ENCODE peak calls at places on chromosomes 3 and 15, in six cellular contexts. J, U, W, P, Y and G are unnamed samples.

GRCh38 chr3:14451844-14452533 is 49.6 kb downstream of the SLC6A6 start:
- DNase-seq in J (peak), U (peak), W (peak), P (no peak), Y (peak), G (no peak)

GRCh38 chr15:63347074-63347859 is 34.4 kb downstream of the CA12 start:
- DNase-seq in J (no peak), U (no peak), W (no peak), P (no peak), Y (no peak), G (no peak)

GRCh38 chr15:82831894-82832600 is 22.6 kb downstream of the WHAMM start:
- DNase-seq in J (no peak), U (no peak), W (no peak), P (no peak), Y (no peak), G (no peak)

GRCh38 chr15:56735589-56735988 is 2.3 kb upstream of the ZNF280D start:
- DNase-seq in J (no peak), U (no peak), W (no peak), P (no peak), Y (no peak), G (no peak)

GRCh38 chr3:71503525-71504249 is 79.8 kb downstream of the FOXP1 start:
- DNase-seq in J (no peak), U (no peak), W (no peak), P (no peak), Y (no peak), G (no peak)

GRCh38 chr3:169020371-169020770 is 643.1 kb downstream of the MECOM start:
- DNase-seq in J (no peak), U (no peak), W (no peak), P (no peak), Y (no peak), G (no peak)

GRCh38 chr3:142209655-142210054 is 15.7 kb downstream of the GK5 start:
- DNase-seq in J (peak), U (peak), W (no peak), P (no peak), Y (no peak), G (no peak)

GRCh38 chr3:187719628-187720336 is 17.4 kb upstream of the RTP2 start:
- DNase-seq in J (peak), U (no peak), W (peak), P (no peak), Y (no peak), G (no peak)

GRCh38 chr15:64926661-64927060 is 15.0 kb downstream of the ANKDD1A start:
- DNase-seq in J (no peak), U (no peak), W (no peak), P (no peak), Y (no peak), G (no peak)

GRCh38 chr15:92797168-92798052 is 102.7 kb upstream of the CHD2 start:
- DNase-seq in J (peak), U (peak), W (no peak), P (no peak), Y (no peak), G (no peak)

GRCh38 chr3:124168271-124168670 is 176.3 kb upstream of the ROPN1 start:
- DNase-seq in J (no peak), U (no peak), W (no peak), P (no peak), Y (no peak), G (no peak)

GRCh38 chr3:37221407-37221806 is 47.0 kb upstream of the LRRFIP2 start:
- DNase-seq in J (no peak), U (no peak), W (no peak), P (no peak), Y (no peak), G (no peak)

GRCh38 chr15:51334011-51334426 is 4.4 kb downstream of the CYP19A1 start:
- DNase-seq in J (no peak), U (no peak), W (no peak), P (no peak), Y (no peak), G (no peak)

GRCh38 chr15:95025924-95026728 is 794.8 kb downstream of the MCTP2 start:
- DNase-seq in J (peak), U (peak), W (no peak), P (no peak), Y (no peak), G (no peak)

GRCh38 chr3:22439626-22440025 is 688.6 kb upstream of the ZNF385D start:
- DNase-seq in J (no peak), U (no peak), W (no peak), P (no peak), Y (no peak), G (no peak)

GRCh38 chr3:157999246-157999645 is 107.0 kb downstream of the SHOX2 start:
- DNase-seq in J (no peak), U (no peak), W (no peak), P (no peak), Y (no peak), G (no peak)

GRCh38 chr15:61974759-61975158 is 85.5 kb downstream of the VPS13C start:
- DNase-seq in J (peak), U (no peak), W (no peak), P (no peak), Y (no peak), G (no peak)

GRCh38 chr3:171446801-171447578 is 13.2 kb downstream of the TNIK start:
- DNase-seq in J (no peak), U (no peak), W (no peak), P (no peak), Y (no peak), G (no peak)

GRCh38 chr3:60440869-60441268 is 810.4 kb downstream of the FHIT start:
- DNase-seq in J (no peak), U (no peak), W (no peak), P (no peak), Y (no peak), G (no peak)

GRCh38 chr15:75943713-75944215 is 40.1 kb downstream of the FBXO22 start:
- DNase-seq in J (no peak), U (no peak), W (no peak), P (no peak), Y (no peak), G (no peak)

GRCh38 chr3:158128755-158129154 is 18.9 kb downstream of the RSRC1 start:
- DNase-seq in J (no peak), U (no peak), W (no peak), P (no peak), Y (no peak), G (no peak)

GRCh38 chr3:197793246-197793645 is 2.2 kb downstream of the LRCH3 start:
- DNase-seq in J (no peak), U (no peak), W (no peak), P (no peak), Y (no peak), G (no peak)

GRCh38 chr15:89211678-89212170 is 9.7 kb downstream of the RLBP1 start:
- DNase-seq in J (no peak), U (no peak), W (no peak), P (no peak), Y (no peak), G (no peak)

GRCh38 chr15:84033793-84034553 is 201.6 kb upstream of the GOLGA6L4 start:
- DNase-seq in J (no peak), U (no peak), W (no peak), P (no peak), Y (no peak), G (no peak)

GRCh38 chr3:185065059-185065458 is 87.8 kb downstream of the C3orf70 start:
- DNase-seq in J (no peak), U (no peak), W (no peak), P (no peak), Y (no peak), G (no peak)

GRCh38 chr3:30549600-30549999 is 56.8 kb upstream of the TGFBR2 start:
- DNase-seq in J (peak), U (no peak), W (no peak), P (no peak), Y (no peak), G (no peak)

GRCh38 chr3:115194461-115194860 is 47.4 kb upstream of the ZBTB20 start:
- DNase-seq in J (no peak), U (no peak), W (no peak), P (no peak), Y (no peak), G (no peak)

GRCh38 chr3:190496859-190497258 is 17.0 kb upstream of the IL1RAP start:
- DNase-seq in J (no peak), U (no peak), W (no peak), P (no peak), Y (no peak), G (no peak)

GRCh38 chr15:23629234-23629805 is 18.3 kb downstream of the MAGEL2 start:
- DNase-seq in J (peak), U (no peak), W (no peak), P (no peak), Y (no peak), G (no peak)

GRCh38 chr3:148604270-148605085 is 93.2 kb upstream of the AGTR1 start:
- DNase-seq in J (no peak), U (no peak), W (no peak), P (no peak), Y (no peak), G (no peak)